ENCODE peak calls at places on chromosome 9, in five cellular contexts. U is GM12878, I is right cardiac atrium, L is A549, M is heart left ventricle. V is an unnamed sample. For H3K4me1, the result is how much of the 10 kb centered on the place peaks cover.

GRCh38 chr9:74496819-74497749 is at the start of gene RORB:
- DNase-seq in U (no peak), I (peak), L (peak), M (peak), V (no peak)

GRCh38 chr9:137500666-137501397 is 41.7 kb upstream of the NSMF start:
- DNase-seq in U (no peak), I (no peak), L (no peak), M (no peak), V (no peak)

GRCh38 chr9:124258765-124259272 is 1.1 kb downstream of the NEK6 start:
- DNase-seq in U (no peak), I (no peak), L (no peak), M (no peak), V (no peak)

GRCh38 chr9:111731916-111732315 is 62.8 kb downstream of the SHOC1 start:
- DNase-seq in U (no peak), I (no peak), L (no peak), M (no peak), V (no peak)

GRCh38 chr9:78326564-78326963 is 29.6 kb downstream of the PSAT1 start:
- DNase-seq in U (no peak), I (no peak), L (no peak), M (no peak), V (no peak)

GRCh38 chr9:19050637-19051591 is 1.7 kb downstream of the RRAGA start:
- DNase-seq in U (no peak), I (no peak), L (no peak), M (no peak), V (no peak)

GRCh38 chr9:89888677-89889076 is 283.9 kb downstream of the GADD45G start:
- DNase-seq in U (no peak), I (no peak), L (no peak), M (no peak), V (no peak)

GRCh38 chr9:107749787-107750444 is 260.3 kb upstream of the KLF4 start:
- DNase-seq in U (no peak), I (peak), L (peak), M (peak), V (peak)

GRCh38 chr9:10512144-10512543 is 100.7 kb downstream of the PTPRD start:
- DNase-seq in U (no peak), I (no peak), L (no peak), M (no peak), V (no peak)

GRCh38 chr9:19379283-19379682 is 753 bp downstream of the RPS6 start:
- DNase-seq in U (no peak), I (no peak), L (no peak), M (no peak), V (no peak)

GRCh38 chr9:2093920-2094597 is 78.9 kb downstream of the SMARCA2 start:
- DNase-seq in U (no peak), I (no peak), L (peak), M (no peak), V (no peak)

GRCh38 chr9:72292874-72293607 is 72.0 kb downstream of the ZFAND5 start:
- DNase-seq in U (no peak), I (no peak), L (peak), M (no peak), V (peak)

GRCh38 chr9:127463891-127464290 is 12.6 kb downstream of the LRSAM1 start:
- DNase-seq in U (no peak), I (peak), L (no peak), M (peak), V (peak)

GRCh38 chr9:91978739-91979414 is 28.8 kb upstream of the ROR2 start:
- DNase-seq in U (no peak), I (no peak), L (peak), M (no peak), V (no peak)

GRCh38 chr9:82606761-82607382 is 456.1 kb downstream of the RASEF start:
- DNase-seq in U (peak), I (no peak), L (peak), M (peak), V (no peak)

GRCh38 chr9:108953983-108954574 is 19.9 kb downstream of the ABITRAM start:
- DNase-seq in U (no peak), I (no peak), L (peak), M (no peak), V (no peak)

GRCh38 chr9:33468797-33469621 is 4.7 kb downstream of the NOL6 start:
- DNase-seq in U (no peak), I (no peak), L (no peak), M (no peak), V (no peak)

GRCh38 chr9:114154597-114155102 is 687 bp upstream of the COL27A1 start:
- DNase-seq in U (no peak), I (no peak), L (no peak), M (no peak), V (no peak)

GRCh38 chr9:136333486-136333885 is 6.1 kb downstream of the GPSM1 start:
- DNase-seq in U (no peak), I (peak), L (no peak), M (no peak), V (no peak)
- H3K4me1 ChIP-seq in U (under half), I (under half), L (under half), M (under half), V (under half)

DNA sequence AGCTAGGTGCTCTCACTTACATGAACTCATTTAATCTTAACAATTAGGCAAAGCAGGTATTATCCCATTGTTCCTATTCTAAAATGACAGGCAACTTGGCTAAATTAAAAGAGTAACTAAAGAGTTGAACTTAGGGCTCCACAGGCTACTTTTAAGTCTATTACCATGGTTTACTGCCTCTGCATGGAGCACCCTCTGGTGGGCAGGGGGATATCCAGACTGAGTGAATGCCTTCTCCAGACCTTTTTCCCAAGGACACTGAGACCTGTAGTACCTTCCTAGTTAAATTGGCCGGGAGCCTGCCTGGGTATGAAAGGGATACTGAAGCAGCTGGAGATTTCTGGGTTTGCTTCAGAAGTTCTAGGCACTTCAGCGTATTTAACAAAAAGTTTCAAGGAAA is 238.1 kb downstream of the ELAVL2 start:
- DNase-seq in U (no peak), I (no peak), L (no peak), M (no peak), V (no peak)
- H3K4me1 ChIP-seq in U (under half), I (under half), L (under half), M (under half), V (under half)

DNA sequence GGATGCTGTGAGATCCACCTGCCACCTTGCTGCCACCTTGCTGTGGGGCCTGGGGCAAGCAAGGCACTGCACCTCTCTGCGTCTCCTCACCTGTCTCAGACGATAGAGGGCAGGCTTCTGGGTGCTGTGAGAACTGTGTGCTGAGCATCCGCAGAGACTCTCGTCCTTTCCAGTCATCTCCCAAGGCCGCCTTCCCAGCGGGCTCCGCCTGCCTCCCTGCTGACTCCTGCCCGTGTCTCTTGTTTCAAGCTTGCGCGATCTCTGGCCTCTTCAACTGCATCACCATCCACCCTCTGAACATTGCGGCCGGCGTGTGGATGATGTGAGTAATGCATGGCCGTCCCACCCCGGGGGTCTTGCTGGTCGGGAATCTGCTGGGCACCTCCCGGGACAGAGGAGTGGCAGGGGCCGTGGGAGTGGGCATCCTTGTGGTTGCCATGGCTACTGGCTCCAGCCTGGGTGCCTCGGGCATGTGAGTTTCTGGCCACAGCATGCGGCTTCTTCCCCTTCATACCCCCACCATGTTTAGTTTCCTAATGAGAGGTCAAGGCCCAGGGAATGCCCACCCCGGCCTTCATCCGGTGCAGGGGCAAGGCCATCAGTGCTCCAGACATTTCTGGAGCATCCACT is 3.6 kb downstream of the CACFD1 start:
- DNase-seq in U (no peak), I (peak), L (peak), M (no peak), V (no peak)
- H3K4me1 ChIP-seq in U (under half), I (under half), L (under half), M (under half), V (under half)

GRCh38 chr9:126108240-126108639 is 218.4 kb upstream of the MVB12B start:
- DNase-seq in U (no peak), I (no peak), L (no peak), M (no peak), V (no peak)
- H3K4me1 ChIP-seq in U (under half), I (under half), L (under half), M (under half), V (under half)

GRCh38 chr9:134917431-134918373 is at the start of gene FCN1:
- DNase-seq in U (no peak), I (peak), L (no peak), M (no peak), V (no peak)

GRCh38 chr9:134913713-134914500 is 3.8 kb downstream of the FCN1 start:
- DNase-seq in U (no peak), I (no peak), L (no peak), M (no peak), V (no peak)

GRCh38 chr9:134914501-134914834 is 3.2 kb downstream of the FCN1 start:
- DNase-seq in U (no peak), I (no peak), L (no peak), M (no peak), V (no peak)

GRCh38 chr9:134915046-134915930 is 2.4 kb downstream of the FCN1 start:
- DNase-seq in U (no peak), I (peak), L (no peak), M (no peak), V (no peak)

GRCh38 chr9:134916161-134916665 is 1.5 kb downstream of the FCN1 start:
- DNase-seq in U (no peak), I (peak), L (no peak), M (no peak), V (no peak)
- H3K4me1 ChIP-seq in U (under half), I (under half), L (under half), M (under half), V (under half)

GRCh38 chr9:22041792-22042191 is 32.7 kb upstream of the CDKN2B start:
- DNase-seq in U (no peak), I (no peak), L (no peak), M (no peak), V (no peak)
- H3K4me1 ChIP-seq in U (under half), I (under half), L (under half), M (under half), V (under half)

GRCh38 chr9:120579750-120580590 is at the start of gene CDK5RAP2:
- DNase-seq in U (peak), I (peak), L (peak), M (peak), V (peak)
- H3K4me1 ChIP-seq in U (under half), I (under half), L (under half), M (under half), V (under half)

GRCh38 chr9:34652608-34653007 is 623 bp downstream of the IL11RA start:
- DNase-seq in U (no peak), I (peak), L (no peak), M (no peak), V (no peak)

GRCh38 chr9:34653131-34653530 is 1.1 kb downstream of the IL11RA start:
- DNase-seq in U (no peak), I (peak), L (no peak), M (no peak), V (no peak)

GRCh38 chr9:34650816-34651215 is 1.2 kb upstream of the IL11RA start:
- DNase-seq in U (no peak), I (peak), L (no peak), M (no peak), V (no peak)

GRCh38 chr9:34651876-34652602 is at the start of gene IL11RA:
- DNase-seq in U (no peak), I (peak), L (peak), M (peak), V (peak)

DNA sequence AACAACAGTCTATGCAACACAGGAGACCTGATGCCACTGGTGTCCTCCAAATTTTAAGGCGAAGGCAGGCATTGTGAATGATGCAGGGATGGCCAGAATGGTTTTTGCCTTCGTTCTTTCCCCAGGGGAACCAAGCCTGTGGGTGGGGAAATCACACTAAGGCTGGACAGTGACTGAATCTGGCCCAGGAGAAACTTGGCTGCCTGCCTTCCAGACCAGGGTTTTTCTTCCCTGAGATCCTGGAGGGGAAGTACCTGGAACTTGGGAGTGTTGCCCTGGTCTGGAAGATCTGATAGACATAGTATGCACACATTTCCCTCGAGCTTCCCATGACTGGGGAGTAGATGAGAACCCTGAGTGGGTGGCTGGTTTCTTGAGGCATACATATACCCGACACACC is 699 bp upstream of the IL11RA start:
- DNase-seq in U (no peak), I (peak), L (no peak), M (peak), V (no peak)
- H3K4me1 ChIP-seq in U (under half), I (under half), L (under half), M (half or more), V (under half)

GRCh38 chr9:3828495-3828894 is 302.7 kb upstream of the RFX3 start:
- DNase-seq in U (no peak), I (no peak), L (no peak), M (no peak), V (no peak)
- H3K4me1 ChIP-seq in U (under half), I (under half), L (under half), M (under half), V (under half)

GRCh38 chr9:133118568-133118967 is 2.5 kb downstream of the RALGDS start:
- DNase-seq in U (no peak), I (no peak), L (no peak), M (peak), V (no peak)

GRCh38 chr9:133118179-133118520 is 2.9 kb downstream of the RALGDS start:
- DNase-seq in U (no peak), I (no peak), L (no peak), M (peak), V (no peak)

GRCh38 chr9:133120343-133121199 is 469 bp downstream of the RALGDS start:
- DNase-seq in U (no peak), I (peak), L (no peak), M (no peak), V (no peak)

GRCh38 chr9:133119039-133119438 is 2.0 kb downstream of the RALGDS start:
- DNase-seq in U (no peak), I (no peak), L (no peak), M (peak), V (no peak)

GRCh38 chr9:133119461-133120342 is 1.3 kb downstream of the RALGDS start:
- DNase-seq in U (no peak), I (peak), L (no peak), M (no peak), V (no peak)
- H3K4me1 ChIP-seq in U (half or more), I (under half), L (under half), M (half or more), V (half or more)

V was measured in right atrium auricular region.